ENCODE peak calls at places on chromosomes 13 and 19, in eight cellular contexts. One of them, this sample, is unnamed.
A peak's percentile ranks its signal among the peaks of the same experiment; 100 is the strongest.

GRCh38 chr13:100872761-100873160 is 198.2 kb upstream of the TMTC4 start:
- DNase-seq in thyroid gland: no peak
- DNase-seq in IMR-90: peak; percentile 36
- DNase-seq in heart left ventricle: no peak
- DNase-seq in tibial nerve: no peak
- DNase-seq in right lobe of liver: no peak
- DNase-seq in HCT116: no peak
- DNase-seq in uterus: no peak
- DNase-seq in this sample: no peak

GRCh38 chr19:54480048-54480447 is 7.0 kb upstream of the CDC42EP5 start:
- DNase-seq in uterus: no peak
- DNase-seq in thyroid gland: no peak
- DNase-seq in HCT116: no peak
- DNase-seq in IMR-90: no peak
- DNase-seq in right lobe of liver: no peak
- DNase-seq in heart left ventricle: no peak
- DNase-seq in tibial nerve: no peak
- DNase-seq in this sample: no peak

GRCh38 chr13:32264407-32264806 is 50.8 kb downstream of the ZAR1L start:
- DNase-seq in right lobe of liver: peak; percentile 66
- DNase-seq in tibial nerve: peak; percentile 42
- DNase-seq in HCT116: no peak
- DNase-seq in thyroid gland: peak; percentile 34
- DNase-seq in uterus: peak; percentile 80
- DNase-seq in IMR-90: peak; percentile 55
- DNase-seq in heart left ventricle: peak; percentile 79
- DNase-seq in this sample: peak; percentile 85

GRCh38 chr19:48836089-48837017 is at the start of gene HSD17B14:
- DNase-seq in HCT116: no peak
- DNase-seq in right lobe of liver: peak; percentile 59
- DNase-seq in thyroid gland: peak; percentile 58
- DNase-seq in heart left ventricle: no peak
- DNase-seq in uterus: peak; percentile 59
- DNase-seq in IMR-90: no peak
- DNase-seq in tibial nerve: no peak
- DNase-seq in this sample: peak; percentile 83

GRCh38 chr19:19642506-19643157 is 825 bp downstream of the GMIP start:
- DNase-seq in uterus: no peak
- DNase-seq in heart left ventricle: no peak
- DNase-seq in right lobe of liver: no peak
- DNase-seq in IMR-90: no peak
- DNase-seq in thyroid gland: no peak
- DNase-seq in tibial nerve: no peak
- DNase-seq in HCT116: no peak
- DNase-seq in this sample: no peak

GRCh38 chr19:3670796-3671679 is 29.2 kb downstream of the PIP5K1C start:
- DNase-seq in HCT116: no peak
- DNase-seq in uterus: peak; percentile 92
- DNase-seq in IMR-90: peak; percentile 56
- DNase-seq in tibial nerve: peak; percentile 65
- DNase-seq in heart left ventricle: peak; percentile 90
- DNase-seq in right lobe of liver: peak; percentile 61
- DNase-seq in thyroid gland: peak; percentile 28
- DNase-seq in this sample: peak; percentile 93

GRCh38 chr13:74166286-74166685 is 32.1 kb upstream of the KLF12 start:
- DNase-seq in thyroid gland: no peak
- DNase-seq in uterus: no peak
- DNase-seq in IMR-90: peak; percentile 44
- DNase-seq in heart left ventricle: no peak
- DNase-seq in tibial nerve: no peak
- DNase-seq in right lobe of liver: no peak
- DNase-seq in HCT116: no peak
- DNase-seq in this sample: no peak

GRCh38 chr13:36088001-36088400 is 43.2 kb downstream of the DCLK1 start:
- DNase-seq in HCT116: no peak
- DNase-seq in thyroid gland: no peak
- DNase-seq in tibial nerve: no peak
- DNase-seq in IMR-90: no peak
- DNase-seq in heart left ventricle: no peak
- DNase-seq in uterus: no peak
- DNase-seq in right lobe of liver: no peak
- DNase-seq in this sample: no peak

GRCh38 chr13:111385182-111385857 is 64.9 kb downstream of the TEX29 start:
- DNase-seq in HCT116: no peak
- DNase-seq in IMR-90: no peak
- DNase-seq in thyroid gland: no peak
- DNase-seq in uterus: no peak
- DNase-seq in heart left ventricle: no peak
- DNase-seq in right lobe of liver: peak; percentile 29
- DNase-seq in tibial nerve: no peak
- DNase-seq in this sample: no peak

GRCh38 chr19:42277821-42278809 is 9.1 kb downstream of the CIC start:
- DNase-seq in IMR-90: no peak
- DNase-seq in uterus: peak; percentile 41
- DNase-seq in HCT116: no peak
- DNase-seq in heart left ventricle: peak; percentile 57
- DNase-seq in right lobe of liver: no peak
- DNase-seq in thyroid gland: no peak
- DNase-seq in tibial nerve: no peak
- DNase-seq in this sample: peak; percentile 72

GRCh38 chr19:42280761-42281174 is 11.7 kb downstream of the CIC start:
- DNase-seq in thyroid gland: no peak
- DNase-seq in IMR-90: peak; percentile 17
- DNase-seq in uterus: peak; percentile 90
- DNase-seq in heart left ventricle: no peak
- DNase-seq in tibial nerve: peak; percentile 44
- DNase-seq in HCT116: no peak
- DNase-seq in right lobe of liver: no peak
- DNase-seq in this sample: no peak

GRCh38 chr19:42281175-42282035 is 12.4 kb downstream of the CIC start:
- DNase-seq in right lobe of liver: peak; percentile 55
- DNase-seq in IMR-90: peak; percentile 41
- DNase-seq in tibial nerve: no peak
- DNase-seq in HCT116: no peak
- DNase-seq in heart left ventricle: peak; percentile 80
- DNase-seq in uterus: peak; percentile 75
- DNase-seq in thyroid gland: peak; percentile 51
- DNase-seq in this sample: peak; percentile 85

GRCh38 chr19:42279902-42280760 is 11.1 kb downstream of the CIC start:
- DNase-seq in uterus: peak; percentile 95
- DNase-seq in IMR-90: peak; percentile 83
- DNase-seq in right lobe of liver: peak; percentile 91
- DNase-seq in heart left ventricle: peak; percentile 95
- DNase-seq in HCT116: peak; percentile 77
- DNase-seq in tibial nerve: peak; percentile 93
- DNase-seq in thyroid gland: peak; percentile 89
- DNase-seq in this sample: peak; percentile 98

DNA sequence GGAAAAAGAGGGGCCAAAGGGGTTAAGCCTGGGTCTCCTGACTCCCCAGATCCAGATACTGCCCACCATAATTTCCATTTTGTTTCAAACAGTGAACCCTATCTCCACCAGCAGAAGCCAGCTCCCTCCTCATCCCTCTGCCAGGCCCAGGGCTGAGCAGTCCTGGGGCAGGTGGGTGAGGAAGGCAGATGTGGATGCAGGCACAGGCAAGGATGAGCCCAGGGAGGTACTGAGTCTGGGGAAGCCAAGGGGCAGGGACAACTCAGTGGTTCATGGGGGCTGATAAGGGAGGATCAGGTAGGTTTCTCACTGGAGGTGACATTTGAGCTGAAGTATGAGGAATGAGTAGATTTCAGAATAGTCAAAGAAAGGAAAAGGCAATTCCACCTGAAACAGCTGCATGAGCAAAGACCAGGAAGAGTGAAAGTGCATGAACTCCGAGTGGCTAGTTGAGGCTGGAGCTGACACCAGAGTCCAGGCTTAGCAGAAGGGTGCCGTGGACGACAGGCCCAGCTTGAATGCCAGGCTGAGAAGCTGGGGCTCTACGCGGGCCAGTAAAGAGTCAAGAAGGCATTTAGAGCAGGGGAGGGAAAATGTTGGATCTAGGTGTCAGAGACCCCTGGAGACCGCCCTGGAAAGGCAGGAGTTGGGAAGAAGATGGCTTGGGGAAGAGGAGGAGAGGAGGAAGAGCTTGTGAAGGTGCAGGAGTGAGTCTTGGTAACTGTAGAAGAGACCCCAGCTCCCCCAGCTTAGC is 10.3 kb downstream of the CIC start:
- DNase-seq in IMR-90: no peak
- DNase-seq in HCT116: no peak
- DNase-seq in right lobe of liver: no peak
- DNase-seq in thyroid gland: no peak
- DNase-seq in tibial nerve: no peak
- DNase-seq in uterus: no peak
- DNase-seq in heart left ventricle: no peak
- DNase-seq in this sample: peak; percentile 72
- H3K4me1 ChIP-seq in IMR-90: peaks cover 46% of the 10 kb centered on the region
- H3K4me1 ChIP-seq in HCT116: peaks cover 59% of the 10 kb centered on the region
- H3K4me1 ChIP-seq in right lobe of liver: peaks cover 3% of the 10 kb centered on the region
- H3K4me1 ChIP-seq in thyroid gland: peaks cover 49% of the 10 kb centered on the region
- H3K4me1 ChIP-seq in tibial nerve: peaks cover 62% of the 10 kb centered on the region
- H3K4me1 ChIP-seq in uterus: peaks cover 43% of the 10 kb centered on the region
- H3K4me1 ChIP-seq in heart left ventricle: peaks cover 64% of the 10 kb centered on the region
- H3K4me1 ChIP-seq in this sample: no peaks in the 10 kb centered on the region

DNA sequence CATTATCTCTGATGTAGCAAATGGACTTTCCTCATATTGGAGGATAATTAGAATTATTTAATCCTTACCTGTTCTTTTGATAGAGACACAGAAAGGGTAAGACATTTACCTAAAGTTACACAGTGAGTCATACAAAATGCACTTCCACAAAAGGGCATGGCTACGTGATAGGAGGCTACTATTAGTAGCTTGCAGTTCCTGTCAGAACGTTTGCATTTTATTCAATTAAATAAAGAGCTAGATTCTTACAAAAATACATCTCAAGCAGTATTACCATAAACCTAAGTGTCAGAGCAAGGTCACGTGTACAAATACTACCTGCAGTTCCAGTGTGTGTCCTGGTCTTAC is 120.6 kb downstream of the ESD start:
- DNase-seq in thyroid gland: no peak
- DNase-seq in tibial nerve: no peak
- DNase-seq in right lobe of liver: no peak
- DNase-seq in uterus: no peak
- DNase-seq in HCT116: no peak
- DNase-seq in IMR-90: no peak
- DNase-seq in heart left ventricle: no peak
- DNase-seq in this sample: no peak
- TF ChIP-seq POLR2A in thyroid gland: no peak
- TF ChIP-seq POLR2A in tibial nerve: no peak
- TF ChIP-seq POLR2A in right lobe of liver: no peak
- TF ChIP-seq POLR2A in uterus: no peak
- TF ChIP-seq POLR2A in HCT116: no peak
- TF ChIP-seq POLR2A in IMR-90: no peak
- TF ChIP-seq POLR2A in heart left ventricle: no peak
- TF ChIP-seq POLR2A in this sample: no peak

GRCh38 chr19:11010041-11010440 is 49.2 kb downstream of the SMARCA4 start:
- DNase-seq in right lobe of liver: no peak
- DNase-seq in tibial nerve: no peak
- DNase-seq in thyroid gland: no peak
- DNase-seq in HCT116: no peak
- DNase-seq in heart left ventricle: no peak
- DNase-seq in uterus: no peak
- DNase-seq in IMR-90: no peak
- DNase-seq in this sample: no peak

GRCh38 chr19:11008111-11008510 is 47.3 kb downstream of the SMARCA4 start:
- DNase-seq in tibial nerve: no peak
- DNase-seq in heart left ventricle: no peak
- DNase-seq in HCT116: no peak
- DNase-seq in uterus: no peak
- DNase-seq in IMR-90: no peak
- DNase-seq in right lobe of liver: no peak
- DNase-seq in thyroid gland: no peak
- DNase-seq in this sample: no peak

GRCh38 chr19:11007376-11007775 is 46.5 kb downstream of the SMARCA4 start:
- DNase-seq in tibial nerve: no peak
- DNase-seq in thyroid gland: no peak
- DNase-seq in IMR-90: no peak
- DNase-seq in heart left ventricle: no peak
- DNase-seq in HCT116: no peak
- DNase-seq in right lobe of liver: no peak
- DNase-seq in uterus: no peak
- DNase-seq in this sample: no peak

DNA sequence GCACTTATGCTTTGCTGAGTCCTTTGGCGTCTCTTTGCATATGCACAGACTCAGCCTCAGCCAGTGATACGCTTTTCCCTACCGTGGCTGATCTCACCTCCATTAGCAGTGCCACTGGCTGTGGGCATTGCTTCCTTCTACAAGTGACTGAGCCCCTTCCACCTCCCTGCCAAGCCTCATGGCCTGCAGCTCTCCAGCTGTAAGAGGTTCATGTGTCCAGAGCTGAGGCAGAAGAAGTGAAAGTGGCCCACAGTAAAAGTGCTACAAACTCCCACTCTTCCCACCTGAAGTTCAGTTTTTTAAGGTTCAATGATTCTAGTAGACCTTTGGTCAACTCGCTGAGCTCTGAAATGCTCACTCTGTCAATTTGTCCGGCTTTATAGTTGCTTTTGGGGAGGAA is 44.7 kb downstream of the SMARCA4 start:
- DNase-seq in HCT116: no peak
- DNase-seq in tibial nerve: no peak
- DNase-seq in IMR-90: no peak
- DNase-seq in heart left ventricle: no peak
- DNase-seq in uterus: no peak
- DNase-seq in right lobe of liver: no peak
- DNase-seq in thyroid gland: peak; percentile 60
- DNase-seq in this sample: no peak
- H3K36me3 ChIP-seq in HCT116: peaks cover 10% of the 10 kb centered on the region
- H3K36me3 ChIP-seq in tibial nerve: peaks cover 95% of the 10 kb centered on the region
- H3K36me3 ChIP-seq in IMR-90: peaks cover 48% of the 10 kb centered on the region
- H3K36me3 ChIP-seq in heart left ventricle: no peaks in the 10 kb centered on the region
- H3K36me3 ChIP-seq in uterus: no peaks in the 10 kb centered on the region
- H3K36me3 ChIP-seq in right lobe of liver: peaks cover 13% of the 10 kb centered on the region
- H3K36me3 ChIP-seq in thyroid gland: peaks cover 29% of the 10 kb centered on the region
- H3K36me3 ChIP-seq in this sample: peaks cover 12% of the 10 kb centered on the region

DNA sequence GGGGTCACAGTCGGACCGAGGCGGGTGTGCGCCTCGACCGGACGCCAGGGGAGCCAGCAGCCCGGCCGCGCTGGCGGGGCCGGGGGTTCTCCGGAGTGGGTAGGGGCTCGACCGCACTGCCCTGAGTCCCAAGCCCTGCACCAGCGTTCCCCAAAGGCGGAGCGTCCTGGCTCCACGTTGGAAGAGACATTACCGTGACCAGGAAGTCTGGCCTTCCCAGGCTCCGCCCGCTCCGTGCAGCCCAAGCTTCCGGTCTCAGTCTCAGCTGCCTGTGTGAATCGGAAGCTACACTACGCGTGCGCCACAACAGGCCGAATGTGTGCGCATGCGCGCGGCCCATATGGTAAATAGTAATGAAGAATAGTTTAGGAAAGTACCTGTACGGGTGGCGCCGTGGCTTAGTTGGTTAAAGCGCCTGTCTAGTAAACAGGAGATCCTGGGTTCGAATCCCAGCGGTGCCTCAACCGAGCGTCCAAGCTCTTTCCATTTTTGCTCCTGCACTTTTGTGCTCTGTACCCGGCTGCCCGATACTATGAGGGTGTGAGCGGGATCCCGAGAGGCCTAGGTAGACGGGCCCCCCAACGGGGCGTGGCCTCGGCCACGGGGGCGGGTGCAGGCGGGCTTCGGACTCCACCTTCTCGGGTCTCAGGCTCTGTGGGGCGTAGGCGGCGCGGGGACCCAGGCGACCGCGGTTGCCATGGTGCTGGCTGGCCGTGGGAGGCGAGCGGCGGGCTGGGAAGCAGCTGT is 17.3 kb upstream of the LRP3 start:
- DNase-seq in thyroid gland: peak; percentile 98
- DNase-seq in HCT116: peak; percentile 97
- DNase-seq in IMR-90: peak; percentile 99
- DNase-seq in right lobe of liver: peak; percentile 99
- DNase-seq in tibial nerve: peak; percentile 99
- DNase-seq in heart left ventricle: peak; percentile 97
- DNase-seq in uterus: peak; percentile 98
- DNase-seq in this sample: peak; percentile 97
- H3K4me1 ChIP-seq in thyroid gland: peaks cover 6% of the 10 kb centered on the region
- H3K4me1 ChIP-seq in HCT116: peaks cover 31% of the 10 kb centered on the region
- H3K4me1 ChIP-seq in IMR-90: peaks cover 10% of the 10 kb centered on the region
- H3K4me1 ChIP-seq in right lobe of liver: no peaks in the 10 kb centered on the region
- H3K4me1 ChIP-seq in tibial nerve: peaks cover 19% of the 10 kb centered on the region
- H3K4me1 ChIP-seq in heart left ventricle: peaks cover 9% of the 10 kb centered on the region
- H3K4me1 ChIP-seq in uterus: peaks cover 17% of the 10 kb centered on the region
- H3K4me1 ChIP-seq in this sample: peaks cover 28% of the 10 kb centered on the region